ENCODE peak calls at places on chromosomes 2 and 18, in four cellular contexts. M, B, F and R are unnamed samples.

GRCh38 chr2:157572725-157573124 is 55.9 kb downstream of the ACVR1C start:
- DNase-seq in F (no peak), M (peak), B (no peak), R (no peak)

GRCh38 chr2:224816816-224817215 is 100.7 kb upstream of the CCDC195 start:
- DNase-seq in B (no peak), M (no peak), F (no peak), R (no peak)

GRCh38 chr18:65968605-65969004 is 217.8 kb downstream of the CDH7 start:
- DNase-seq in F (no peak), B (no peak), M (no peak), R (no peak)

GRCh38 chr2:19488009-19488691 is 129.7 kb upstream of the OSR1 start:
- DNase-seq in F (no peak), B (no peak), M (no peak), R (peak)

GRCh38 chr2:39728941-39729351 is 50.1 kb downstream of the THUMPD2 start:
- DNase-seq in M (peak), F (no peak), B (no peak), R (no peak)

GRCh38 chr2:239328306-239329191 is 72.3 kb downstream of the HDAC4 start:
- DNase-seq in M (no peak), B (no peak), F (peak), R (no peak)

GRCh38 chr2:137961602-137962001 is 2.7 kb upstream of the HNMT start:
- DNase-seq in B (no peak), M (no peak), F (no peak), R (no peak)

GRCh38 chr2:102761763-102762162 is at the start of gene TMEM182:
- DNase-seq in B (no peak), F (no peak), M (no peak), R (no peak)

DNA sequence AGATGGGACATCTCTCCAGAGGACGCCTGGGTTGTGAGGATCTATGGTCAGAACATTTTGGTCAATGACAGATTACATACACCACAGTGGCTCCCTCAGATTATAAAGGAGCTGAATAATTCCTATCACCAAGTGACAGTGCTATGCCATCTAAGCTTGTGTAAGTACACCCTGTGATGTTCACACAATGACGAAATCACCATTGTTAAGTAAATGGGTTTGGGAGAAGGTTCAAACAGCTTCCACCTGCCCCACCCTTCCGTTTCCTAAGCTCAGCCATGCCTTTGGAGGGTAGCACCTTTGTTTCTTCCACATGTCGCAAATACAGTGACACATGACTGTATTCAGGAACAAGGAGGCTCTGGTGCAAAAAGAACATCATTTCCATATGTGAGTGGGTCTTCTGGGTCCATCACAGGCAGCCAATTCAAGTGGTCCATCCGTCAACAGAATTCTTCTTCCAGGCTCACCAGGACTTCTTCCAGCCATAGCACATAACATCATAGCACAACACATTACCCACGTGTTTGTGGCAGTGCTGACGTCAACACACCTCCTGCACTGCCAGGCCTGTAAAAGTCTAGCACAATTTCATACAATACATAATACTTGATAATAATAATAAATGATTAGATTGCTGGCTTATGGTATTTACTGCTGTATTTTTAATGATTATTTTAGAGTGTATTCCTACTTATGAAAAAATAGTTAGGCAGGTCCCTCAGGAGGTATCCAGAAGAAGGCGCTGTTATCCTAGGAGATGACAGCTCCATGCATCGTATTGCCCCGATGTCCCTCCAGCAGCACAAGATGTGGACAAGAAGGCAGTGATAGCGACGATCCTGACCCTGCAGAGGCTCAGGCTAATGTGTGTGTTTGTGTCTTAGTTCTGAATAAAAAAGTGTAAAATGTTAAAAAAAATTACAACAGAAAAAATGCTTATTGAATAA is 264.8 kb downstream of the ANAPC1 start:
- DNase-seq in B (no peak), M (no peak), F (no peak), R (no peak)
- TF ChIP-seq CTCF in B (no peak), M (no peak), F (no peak), R (peak)

GRCh38 chr2:27370026-27370815 is at the start of the genes EIF2B4 and SNX17:
- DNase-seq in B (peak), M (peak), F (peak), R (peak)
- TF ChIP-seq CTCF in B (peak), M (peak), F (peak), R (peak)

DNA sequence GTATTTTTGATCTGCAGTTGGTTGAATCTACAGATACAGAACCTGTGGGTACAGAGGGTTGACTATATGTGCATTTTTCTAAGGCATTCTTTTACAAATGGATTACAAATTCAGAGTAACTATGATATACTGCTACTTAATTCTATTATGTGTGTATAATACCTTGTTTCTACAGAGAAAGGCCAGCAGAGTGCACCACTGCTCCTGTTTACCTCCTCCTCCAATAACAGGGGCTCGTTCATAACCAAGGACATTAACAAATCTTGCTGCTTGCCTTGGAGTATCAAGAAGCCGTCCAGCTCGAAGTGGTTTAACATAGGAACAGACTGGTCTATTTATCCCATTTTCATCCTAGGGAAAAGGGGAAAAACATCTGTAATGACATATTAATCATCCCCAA is 16.4 kb downstream of the CEP76 start:
- DNase-seq in B (no peak), F (no peak), M (no peak), R (no peak)
- TF ChIP-seq CTCF in B (no peak), F (peak), M (no peak), R (no peak)

GRCh38 chr2:54048117-54048785 is 67.2 kb upstream of the ACYP2 start:
- DNase-seq in M (no peak), B (no peak), F (no peak), R (no peak)
- TF ChIP-seq CTCF in M (peak), B (no peak), F (no peak), R (no peak)

DNA sequence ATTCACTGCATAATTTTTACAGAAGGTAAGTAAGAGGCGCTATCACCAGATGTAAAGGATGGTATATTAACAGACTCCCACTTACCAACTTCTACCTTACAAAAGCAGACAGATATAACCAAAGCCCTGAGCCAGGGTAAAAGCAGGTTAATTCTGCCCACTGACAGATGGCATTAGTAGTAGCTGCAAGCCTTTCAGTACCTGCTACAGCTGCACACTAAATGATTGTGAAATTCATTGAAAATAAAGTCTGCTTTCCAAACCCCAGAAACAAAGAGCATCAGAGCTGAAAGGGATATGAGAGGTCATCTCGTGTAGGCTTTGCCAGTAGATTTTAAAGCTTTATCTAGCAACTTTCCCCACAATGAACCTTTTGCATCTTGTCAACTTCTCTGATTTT is 271.2 kb upstream of the STON1 start:
- DNase-seq in F (no peak), B (no peak), M (no peak), R (no peak)
- TF ChIP-seq CTCF in F (no peak), B (no peak), M (no peak), R (no peak)

DNA sequence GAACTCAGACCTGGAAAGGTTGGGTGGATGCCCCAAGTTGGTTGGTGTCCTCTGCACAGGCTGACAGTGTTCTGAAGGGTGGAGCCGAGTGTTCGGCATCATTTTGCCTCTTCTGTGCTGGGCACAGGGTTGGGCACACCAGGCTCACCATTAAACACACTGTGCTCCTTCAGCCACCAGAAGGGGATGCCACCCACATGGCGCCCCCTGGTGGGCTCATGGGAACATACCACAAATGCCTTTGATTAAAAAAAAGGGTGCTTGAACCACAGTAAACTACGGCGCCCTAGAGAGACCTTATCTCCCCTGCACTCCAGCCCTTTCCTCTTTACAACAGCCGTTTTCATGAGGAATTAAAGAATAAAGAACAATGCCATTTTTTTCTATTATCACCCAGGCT is 89.4 kb downstream of the CELF4 start:
- DNase-seq in F (no peak), M (peak), B (no peak), R (peak)
- TF ChIP-seq CTCF in F (peak), M (peak), B (no peak), R (peak)

DNA sequence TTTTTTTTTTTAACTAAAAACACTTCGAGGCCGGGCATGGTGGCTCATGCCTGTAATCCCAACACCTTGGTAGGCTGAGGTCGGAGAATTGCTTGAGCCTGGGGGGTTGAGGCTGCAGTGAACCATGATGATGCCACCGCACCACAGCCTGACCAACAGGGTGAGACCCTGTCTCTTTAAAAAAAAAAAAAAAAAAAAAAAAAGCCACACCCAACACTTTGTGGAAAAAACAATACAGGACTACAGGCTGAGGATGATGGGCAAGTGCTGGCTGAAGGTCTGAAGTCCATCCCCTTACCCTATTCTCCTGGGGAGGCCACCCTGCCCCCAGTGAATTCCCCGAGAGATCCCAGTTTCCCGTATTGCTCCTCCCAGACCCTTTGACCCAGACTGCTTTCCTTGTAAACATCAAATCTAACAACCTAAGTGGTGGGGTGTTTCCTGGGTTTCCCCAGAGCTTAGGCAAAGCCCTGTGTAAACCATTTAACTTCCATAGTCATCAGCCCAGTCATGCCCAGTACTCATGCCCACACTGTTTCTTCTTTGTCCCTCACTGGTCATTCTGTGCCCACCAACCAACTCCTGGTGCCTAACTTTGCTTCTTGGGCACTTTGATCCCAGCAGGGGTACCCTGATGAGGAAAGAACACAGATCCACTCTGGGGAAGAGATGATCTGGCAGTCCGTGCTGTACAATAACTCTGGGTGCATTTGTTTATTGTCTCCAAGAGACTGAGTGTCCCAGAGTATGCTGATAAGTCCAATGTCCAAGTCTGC is 5.8 kb upstream of the TMEM37 start:
- DNase-seq in M (no peak), B (no peak), F (no peak), R (no peak)
- TF ChIP-seq CTCF in M (no peak), B (no peak), F (no peak), R (no peak)

GRCh38 chr2:196441527-196441926 is 198.0 kb upstream of the CCDC150 start:
- DNase-seq in M (no peak), F (no peak), B (no peak), R (no peak)
- TF ChIP-seq CTCF in M (no peak), F (no peak), B (no peak), R (no peak)

DNA sequence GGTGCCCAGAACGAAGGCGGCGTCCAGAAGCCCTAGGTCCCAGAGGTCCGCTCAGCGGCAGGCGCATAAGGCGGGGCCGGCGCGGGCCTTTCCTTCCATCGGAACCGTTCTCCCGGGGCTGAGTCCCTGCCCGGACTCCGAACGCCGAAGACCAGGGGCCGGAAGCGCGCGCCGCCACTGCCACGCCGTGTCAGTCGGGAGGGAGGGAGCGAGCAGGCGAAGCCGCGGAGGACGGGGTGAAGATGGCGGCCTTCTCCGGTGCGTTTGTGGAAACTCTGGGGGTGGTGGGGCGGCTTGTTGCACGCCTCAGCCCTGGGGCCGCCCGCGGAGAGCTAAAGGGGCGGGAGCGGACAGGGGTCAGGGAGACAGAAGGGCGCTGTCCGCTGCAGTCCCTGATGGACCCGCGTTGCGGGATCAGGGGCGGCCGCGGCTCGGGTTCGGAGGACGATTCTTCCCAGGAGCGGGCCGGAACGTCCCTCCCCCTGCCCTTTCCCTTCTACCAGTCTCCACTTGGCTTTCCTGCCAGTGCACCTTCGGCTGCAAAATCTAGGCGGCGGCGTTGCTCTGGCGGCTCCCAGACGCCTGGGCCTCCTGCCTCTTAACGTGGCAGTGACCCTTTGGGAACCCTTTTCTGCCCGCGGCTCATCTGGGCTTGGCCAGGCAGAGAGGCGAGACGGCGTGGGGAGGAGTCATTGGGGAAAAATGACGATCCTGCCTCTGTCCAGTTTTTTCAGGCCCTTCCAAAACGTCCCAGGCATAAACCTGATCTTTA is at the start of gene DDX1:
- DNase-seq in B (peak), F (peak), M (peak), R (peak)
- TF ChIP-seq CTCF in B (no peak), F (peak), M (no peak), R (no peak)

GRCh38 chr2:101127319-101128056 is 23.7 kb downstream of the TBC1D8 start:
- DNase-seq in M (no peak), B (no peak), F (no peak), R (no peak)

GRCh38 chr2:101124061-101124460 is 27.1 kb downstream of the TBC1D8 start:
- DNase-seq in B (no peak), F (no peak), M (no peak), R (no peak)

GRCh38 chr2:101124684-101125366 is 26.4 kb downstream of the TBC1D8 start:
- DNase-seq in B (peak), F (no peak), M (no peak), R (no peak)

GRCh38 chr2:101125799-101126198 is 25.4 kb downstream of the TBC1D8 start:
- DNase-seq in M (no peak), B (no peak), F (no peak), R (no peak)

DNA sequence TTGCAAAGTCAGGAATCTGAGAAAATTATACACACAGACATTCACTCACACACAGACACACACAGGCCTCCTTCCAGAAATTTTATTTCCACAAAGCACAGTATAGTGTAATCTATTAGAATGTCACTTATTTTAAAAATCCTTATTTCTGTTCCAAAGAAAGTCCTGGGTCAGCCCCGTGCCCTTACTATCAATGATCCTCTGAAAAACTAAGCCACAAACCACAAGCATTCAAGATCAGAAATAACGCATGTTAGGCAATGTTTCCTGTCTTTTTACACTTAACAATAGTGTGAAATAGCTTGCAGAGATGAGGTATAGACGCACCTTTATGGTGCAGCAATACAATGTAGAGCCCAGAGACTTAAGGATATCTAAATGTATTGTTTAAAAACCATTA is 25.8 kb downstream of the TBC1D8 start:
- DNase-seq in M (no peak), B (no peak), F (no peak), R (no peak)
- TF ChIP-seq CTCF in M (no peak), B (no peak), F (no peak), R (no peak)